ENCODE peak calls at places on chromosomes 13 and 19, in nine cellular contexts. One of them, this sample, is unnamed.

GRCh38 chr13:89465366-89465765 is 1794.2 kb downstream of the SLITRK5 start:
- DNase-seq in heart right ventricle: no peak
- DNase-seq in endothelial cell: no peak
- DNase-seq in neural progenitor cell: peak
- DNase-seq in AG10803: peak
- DNase-seq in mucosa of descending colon: no peak
- DNase-seq in fibroblast of lung: peak
- DNase-seq in right lobe of liver: no peak
- DNase-seq in GM23338: no peak
- DNase-seq in this sample: no peak

GRCh38 chr13:72296246-72296645 is 429.2 kb upstream of the DACH1 start:
- DNase-seq in heart right ventricle: no peak
- DNase-seq in endothelial cell: no peak
- DNase-seq in neural progenitor cell: no peak
- DNase-seq in AG10803: no peak
- DNase-seq in mucosa of descending colon: no peak
- DNase-seq in fibroblast of lung: no peak
- DNase-seq in right lobe of liver: no peak
- DNase-seq in GM23338: no peak
- DNase-seq in this sample: no peak

GRCh38 chr13:97696921-97697320 is 256.6 kb upstream of the IPO5 start:
- DNase-seq in heart right ventricle: no peak
- DNase-seq in endothelial cell: no peak
- DNase-seq in neural progenitor cell: no peak
- DNase-seq in AG10803: no peak
- DNase-seq in mucosa of descending colon: no peak
- DNase-seq in fibroblast of lung: no peak
- DNase-seq in right lobe of liver: no peak
- DNase-seq in GM23338: no peak
- DNase-seq in this sample: no peak

GRCh38 chr19:29532956-29533355 is 7.2 kb downstream of the VSTM2B start:
- DNase-seq in heart right ventricle: no peak
- DNase-seq in endothelial cell: no peak
- DNase-seq in neural progenitor cell: no peak
- DNase-seq in AG10803: no peak
- DNase-seq in mucosa of descending colon: no peak
- DNase-seq in fibroblast of lung: no peak
- DNase-seq in right lobe of liver: peak
- DNase-seq in GM23338: no peak
- DNase-seq in this sample: no peak

GRCh38 chr19:41441321-41441945 is 1.5 kb upstream of the ERICH4 start:
- DNase-seq in heart right ventricle: no peak
- DNase-seq in endothelial cell: no peak
- DNase-seq in neural progenitor cell: no peak
- DNase-seq in AG10803: no peak
- DNase-seq in mucosa of descending colon: no peak
- DNase-seq in fibroblast of lung: no peak
- DNase-seq in right lobe of liver: peak
- DNase-seq in GM23338: no peak
- DNase-seq in this sample: no peak

GRCh38 chr13:93700115-93700514 is 473.5 kb downstream of the GPC6 start:
- DNase-seq in heart right ventricle: no peak
- DNase-seq in endothelial cell: no peak
- DNase-seq in neural progenitor cell: no peak
- DNase-seq in AG10803: no peak
- DNase-seq in mucosa of descending colon: no peak
- DNase-seq in fibroblast of lung: peak
- DNase-seq in right lobe of liver: no peak
- DNase-seq in GM23338: no peak
- DNase-seq in this sample: no peak

GRCh38 chr19:40601061-40601973 is at the start of gene LTBP4:
- DNase-seq in heart right ventricle: peak
- DNase-seq in endothelial cell: peak
- DNase-seq in neural progenitor cell: peak
- DNase-seq in AG10803: no peak
- DNase-seq in mucosa of descending colon: peak
- DNase-seq in fibroblast of lung: peak
- DNase-seq in right lobe of liver: no peak
- DNase-seq in GM23338: peak
- DNase-seq in this sample: no peak

GRCh38 chr13:34372581-34372980 is 554.6 kb downstream of the RFC3 start:
- DNase-seq in heart right ventricle: no peak
- DNase-seq in endothelial cell: no peak
- DNase-seq in neural progenitor cell: no peak
- DNase-seq in AG10803: no peak
- DNase-seq in mucosa of descending colon: no peak
- DNase-seq in fibroblast of lung: no peak
- DNase-seq in right lobe of liver: no peak
- DNase-seq in GM23338: peak
- DNase-seq in this sample: no peak

GRCh38 chr19:29872224-29872731 is 60.5 kb downstream of the CCNE1 start:
- DNase-seq in heart right ventricle: no peak
- DNase-seq in endothelial cell: peak
- DNase-seq in neural progenitor cell: peak
- DNase-seq in AG10803: no peak
- DNase-seq in mucosa of descending colon: no peak
- DNase-seq in fibroblast of lung: peak
- DNase-seq in right lobe of liver: no peak
- DNase-seq in GM23338: peak
- DNase-seq in this sample: no peak

GRCh38 chr19:7013678-7014077 is 7.6 kb downstream of the MBD3L2B start:
- DNase-seq in heart right ventricle: no peak
- DNase-seq in endothelial cell: no peak
- DNase-seq in neural progenitor cell: no peak
- DNase-seq in AG10803: peak
- DNase-seq in mucosa of descending colon: no peak
- DNase-seq in fibroblast of lung: no peak
- DNase-seq in right lobe of liver: no peak
- DNase-seq in GM23338: no peak
- DNase-seq in this sample: peak

GRCh38 chr13:39263033-39263432 is 224.8 kb downstream of the NHLRC3 start:
- DNase-seq in heart right ventricle: peak
- DNase-seq in endothelial cell: peak
- DNase-seq in neural progenitor cell: peak
- DNase-seq in AG10803: peak
- DNase-seq in mucosa of descending colon: no peak
- DNase-seq in fibroblast of lung: peak
- DNase-seq in right lobe of liver: no peak
- DNase-seq in GM23338: peak
- DNase-seq in this sample: peak

GRCh38 chr13:103436057-103436654 is 369.9 kb upstream of the SLC10A2 start:
- DNase-seq in heart right ventricle: no peak
- DNase-seq in endothelial cell: no peak
- DNase-seq in neural progenitor cell: no peak
- DNase-seq in AG10803: no peak
- DNase-seq in mucosa of descending colon: no peak
- DNase-seq in fibroblast of lung: no peak
- DNase-seq in right lobe of liver: no peak
- DNase-seq in GM23338: peak
- DNase-seq in this sample: no peak

GRCh38 chr13:113937073-113937472 is 36.8 kb downstream of the C13orf46 start:
- DNase-seq in heart right ventricle: no peak
- DNase-seq in endothelial cell: no peak
- DNase-seq in neural progenitor cell: no peak
- DNase-seq in AG10803: no peak
- DNase-seq in mucosa of descending colon: peak
- DNase-seq in fibroblast of lung: no peak
- DNase-seq in right lobe of liver: no peak
- DNase-seq in GM23338: no peak
- DNase-seq in this sample: no peak

GRCh38 chr19:56642711-56643459 is at the start of gene SMIM17:
- DNase-seq in heart right ventricle: no peak
- DNase-seq in endothelial cell: no peak
- DNase-seq in neural progenitor cell: no peak
- DNase-seq in AG10803: no peak
- DNase-seq in mucosa of descending colon: no peak
- DNase-seq in fibroblast of lung: no peak
- DNase-seq in right lobe of liver: no peak
- DNase-seq in GM23338: no peak
- DNase-seq in this sample: no peak

GRCh38 chr19:44532819-44533218 is 3.3 kb upstream of the CEACAM20 start:
- DNase-seq in heart right ventricle: no peak
- DNase-seq in endothelial cell: no peak
- DNase-seq in neural progenitor cell: no peak
- DNase-seq in AG10803: no peak
- DNase-seq in mucosa of descending colon: no peak
- DNase-seq in fibroblast of lung: no peak
- DNase-seq in right lobe of liver: no peak
- DNase-seq in GM23338: no peak
- DNase-seq in this sample: no peak

GRCh38 chr13:30668305-30668704 is 50.6 kb downstream of the USPL1 start:
- DNase-seq in heart right ventricle: no peak
- DNase-seq in endothelial cell: no peak
- DNase-seq in neural progenitor cell: no peak
- DNase-seq in AG10803: no peak
- DNase-seq in mucosa of descending colon: no peak
- DNase-seq in fibroblast of lung: no peak
- DNase-seq in right lobe of liver: no peak
- DNase-seq in GM23338: no peak
- DNase-seq in this sample: no peak

GRCh38 chr13:97911311-97912138 is 42.0 kb upstream of the IPO5 start:
- DNase-seq in heart right ventricle: no peak
- DNase-seq in endothelial cell: peak
- DNase-seq in neural progenitor cell: peak
- DNase-seq in AG10803: peak
- DNase-seq in mucosa of descending colon: no peak
- DNase-seq in fibroblast of lung: no peak
- DNase-seq in right lobe of liver: no peak
- DNase-seq in GM23338: peak
- DNase-seq in this sample: peak

GRCh38 chr19:49801401-49801888 is 11.6 kb downstream of the FUZ start:
- DNase-seq in heart right ventricle: no peak
- DNase-seq in endothelial cell: no peak
- DNase-seq in neural progenitor cell: no peak
- DNase-seq in AG10803: no peak
- DNase-seq in mucosa of descending colon: no peak
- DNase-seq in fibroblast of lung: no peak
- DNase-seq in right lobe of liver: no peak
- DNase-seq in GM23338: no peak
- DNase-seq in this sample: no peak

DNA sequence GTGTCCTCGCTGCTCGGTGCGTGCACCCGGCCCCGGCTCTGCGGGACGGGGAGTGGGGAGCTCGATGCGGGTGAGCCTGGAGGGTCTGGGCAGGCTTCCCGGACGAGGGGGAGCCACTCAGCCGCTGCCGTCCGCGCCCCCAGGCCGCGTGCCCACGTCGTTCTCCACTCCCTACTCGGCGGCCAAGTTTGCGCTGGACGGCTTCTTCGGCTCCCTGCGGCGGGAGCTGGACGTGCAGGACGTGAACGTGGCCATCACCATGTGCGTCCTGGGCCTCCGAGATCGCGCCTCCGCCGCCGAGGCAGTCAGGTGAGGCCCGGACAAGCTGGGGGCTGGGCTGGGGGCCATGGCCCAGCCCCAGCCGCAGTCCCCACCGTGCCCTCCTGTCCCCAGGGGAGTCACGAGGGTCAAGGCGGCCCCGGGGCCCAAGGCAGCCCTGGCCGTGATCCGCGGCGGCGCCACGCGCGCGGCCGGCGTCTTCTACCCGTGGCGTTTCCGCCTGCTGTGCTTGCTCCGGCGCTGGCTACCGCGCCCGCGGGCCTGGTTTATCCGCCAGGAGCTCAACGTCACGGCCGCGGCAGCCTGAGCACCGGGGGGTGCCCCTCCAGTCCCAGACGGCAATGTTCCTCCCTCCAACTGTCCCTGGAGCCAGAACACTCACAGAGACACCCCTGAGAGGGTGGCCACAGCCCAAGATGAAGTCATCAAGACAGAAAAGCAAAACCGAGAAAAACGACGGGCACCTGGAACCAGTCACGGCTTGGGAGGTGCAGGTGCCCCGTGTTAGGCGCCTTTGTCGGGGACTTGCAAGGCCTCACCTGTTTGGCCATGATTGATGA is 2.5 kb upstream of the RPL36 start:
- DNase-seq in heart right ventricle: no peak
- DNase-seq in endothelial cell: no peak
- DNase-seq in neural progenitor cell: no peak
- DNase-seq in AG10803: no peak
- DNase-seq in mucosa of descending colon: peak
- DNase-seq in fibroblast of lung: no peak
- DNase-seq in right lobe of liver: no peak
- DNase-seq in GM23338: no peak
- DNase-seq in this sample: no peak
- TF ChIP-seq CTCF in heart right ventricle: no peak
- TF ChIP-seq CTCF in endothelial cell: peak
- TF ChIP-seq CTCF in neural progenitor cell: no peak
- TF ChIP-seq CTCF in AG10803: peak
- TF ChIP-seq CTCF in mucosa of descending colon: no peak
- TF ChIP-seq CTCF in fibroblast of lung: no peak
- TF ChIP-seq CTCF in right lobe of liver: no peak
- TF ChIP-seq CTCF in GM23338: no peak
- TF ChIP-seq CTCF in this sample: no peak

DNA sequence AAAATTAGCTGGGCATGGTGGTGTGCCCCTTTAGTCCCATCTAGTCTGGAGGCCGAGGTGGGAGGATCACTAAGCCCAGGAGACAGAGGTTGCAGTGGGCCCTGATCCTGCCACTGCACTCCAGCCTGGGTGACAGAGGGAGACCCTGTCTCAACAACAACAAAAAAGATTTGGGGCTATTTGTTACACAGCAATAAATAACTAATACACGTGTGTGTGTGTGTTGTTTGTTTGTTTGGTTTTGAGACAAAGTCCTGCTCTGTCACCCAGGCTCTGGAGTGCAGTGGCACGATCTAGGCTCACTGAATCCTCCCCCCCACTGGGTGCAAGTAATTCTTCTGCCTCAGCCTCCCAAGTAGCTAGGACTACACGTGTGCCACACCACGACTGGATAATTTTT is 32.9 kb upstream of the FEM1A start:
- DNase-seq in heart right ventricle: no peak
- DNase-seq in endothelial cell: no peak
- DNase-seq in neural progenitor cell: no peak
- DNase-seq in AG10803: no peak
- DNase-seq in mucosa of descending colon: no peak
- DNase-seq in fibroblast of lung: no peak
- DNase-seq in right lobe of liver: no peak
- DNase-seq in GM23338: no peak
- DNase-seq in this sample: no peak
- TF ChIP-seq CTCF in heart right ventricle: no peak
- TF ChIP-seq CTCF in endothelial cell: no peak
- TF ChIP-seq CTCF in neural progenitor cell: no peak
- TF ChIP-seq CTCF in AG10803: no peak
- TF ChIP-seq CTCF in mucosa of descending colon: no peak
- TF ChIP-seq CTCF in fibroblast of lung: no peak
- TF ChIP-seq CTCF in right lobe of liver: no peak
- TF ChIP-seq CTCF in GM23338: no peak
- TF ChIP-seq CTCF in this sample: no peak

GRCh38 chr19:1505012-1505411 is 7.8 kb downstream of the ADAMTSL5 start:
- DNase-seq in heart right ventricle: no peak
- DNase-seq in endothelial cell: no peak
- DNase-seq in neural progenitor cell: no peak
- DNase-seq in AG10803: no peak
- DNase-seq in mucosa of descending colon: no peak
- DNase-seq in fibroblast of lung: no peak
- DNase-seq in right lobe of liver: no peak
- DNase-seq in GM23338: no peak
- DNase-seq in this sample: no peak
- TF ChIP-seq CTCF in heart right ventricle: no peak
- TF ChIP-seq CTCF in endothelial cell: no peak
- TF ChIP-seq CTCF in neural progenitor cell: no peak
- TF ChIP-seq CTCF in AG10803: no peak
- TF ChIP-seq CTCF in mucosa of descending colon: no peak
- TF ChIP-seq CTCF in fibroblast of lung: no peak
- TF ChIP-seq CTCF in right lobe of liver: no peak
- TF ChIP-seq CTCF in GM23338: no peak
- TF ChIP-seq CTCF in this sample: no peak

GRCh38 chr13:33069365-33069764 is 53.1 kb downstream of the KL start:
- DNase-seq in heart right ventricle: no peak
- DNase-seq in endothelial cell: no peak
- DNase-seq in neural progenitor cell: no peak
- DNase-seq in AG10803: no peak
- DNase-seq in mucosa of descending colon: no peak
- DNase-seq in fibroblast of lung: peak
- DNase-seq in right lobe of liver: no peak
- DNase-seq in GM23338: peak
- DNase-seq in this sample: no peak
- TF ChIP-seq CTCF in heart right ventricle: peak
- TF ChIP-seq CTCF in endothelial cell: peak
- TF ChIP-seq CTCF in neural progenitor cell: peak
- TF ChIP-seq CTCF in AG10803: peak
- TF ChIP-seq CTCF in mucosa of descending colon: no peak
- TF ChIP-seq CTCF in fibroblast of lung: no peak
- TF ChIP-seq CTCF in right lobe of liver: peak
- TF ChIP-seq CTCF in GM23338: peak
- TF ChIP-seq CTCF in this sample: no peak

This sample was measured in GM13976.